ENCODE peak calls at places on chromosomes 6 and 20, in seven cellular contexts. R is PC-9, L is heart right ventricle, I is RWPE1, F is iPS DF 19.7, U is cardiac fibroblast, A is chondrocyte. B is an unnamed sample.

GRCh38 chr6:37137201-37137880 is 32.6 kb upstream of the PIM1 start:
- DNase-seq in R (peak; percentile 81), L (no peak), I (peak; percentile 94), F (peak; percentile 99), U (peak; percentile 98), A (no peak), B (peak; percentile 95)

GRCh38 chr20:64212750-64213149 is 42.8 kb upstream of the PCMTD2 start:
- DNase-seq in R (no peak), L (peak; percentile 68), I (no peak), F (no peak), U (peak; percentile 69), A (no peak), B (peak; percentile 68)

GRCh38 chr20:53654932-53655674 is 61.5 kb upstream of the ZNF217 start:
- DNase-seq in R (peak; percentile 35), L (no peak), I (no peak), F (no peak), U (peak; percentile 20), A (no peak), B (no peak)

GRCh38 chr6:99241905-99242534 is 107.5 kb downstream of the FAXC start:
- DNase-seq in R (peak; percentile 17), L (no peak), I (peak; percentile 20), F (no peak), U (peak; percentile 14), A (no peak), B (peak; percentile 62)

GRCh38 chr20:6818033-6818808 is 50.7 kb downstream of the BMP2 start:
- DNase-seq in R (no peak), L (no peak), I (peak; percentile 24), F (no peak), U (peak; percentile 5), A (no peak), B (no peak)

GRCh38 chr6:41409489-41409888 is 74.1 kb downstream of the NCR2 start:
- DNase-seq in R (no peak), L (no peak), I (no peak), F (no peak), U (no peak), A (no peak), B (no peak)

GRCh38 chr6:33197431-33198048 is 2.9 kb downstream of the RXRB start:
- DNase-seq in R (no peak), L (no peak), I (peak; percentile 46), F (no peak), U (peak; percentile 83), A (no peak), B (peak; percentile 90)

GRCh38 chr6:22437665-22438064 is 131.7 kb upstream of the HDGFL1 start:
- DNase-seq in R (no peak), L (no peak), I (no peak), F (no peak), U (no peak), A (no peak), B (no peak)

GRCh38 chr20:36285746-36286447 is 20.2 kb upstream of the DLGAP4 start:
- DNase-seq in R (no peak), L (no peak), I (no peak), F (no peak), U (no peak), A (no peak), B (no peak)